ENCODE peak calls at places on chromosomes 16 and 17, in nine cellular contexts. One of them, this sample, is unnamed.

GRCh38 chr17:55420067-55420775 is 1.4 kb downstream of the MMD start:
- DNase-seq in LoVo: no peak
- DNase-seq in posterior cingulate gyrus: no peak
- DNase-seq in SJSA1: no peak
- DNase-seq in T-helper 9 cell: no peak
- DNase-seq in epithelial cell of proximal tubule: no peak
- DNase-seq in activated naive CD4-positive, alpha-beta T cell treated with anti-CD3 and anti-CD28 coated beads, Interleukin-2, amount 10 ng/mL, durations not matched to agents 7 days and 5 days: peak
- DNase-seq in activated T-cell treated with anti-CD3 and anti-CD28 coated beads, Interleukin-2, amount 50 U/mL, for 72 hours: peak
- DNase-seq in frontal cortex: no peak
- DNase-seq in this sample: peak

GRCh38 chr16:386641-387156 is 4.9 kb upstream of the PGAP6 start:
- DNase-seq in posterior cingulate gyrus: no peak
- DNase-seq in LoVo: no peak
- DNase-seq in T-helper 9 cell: no peak
- DNase-seq in activated T-cell treated with anti-CD3 and anti-CD28 coated beads, Interleukin-2, amount 50 U/mL, for 72 hours: no peak
- DNase-seq in SJSA1: no peak
- DNase-seq in frontal cortex: no peak
- DNase-seq in activated naive CD4-positive, alpha-beta T cell treated with anti-CD3 and anti-CD28 coated beads, Interleukin-2, amount 10 ng/mL, durations not matched to agents 7 days and 5 days: no peak
- DNase-seq in epithelial cell of proximal tubule: no peak
- DNase-seq in this sample: no peak

GRCh38 chr17:30597776-30598288 is 120.6 kb downstream of the GOSR1 start:
- DNase-seq in SJSA1: peak
- DNase-seq in activated T-cell treated with anti-CD3 and anti-CD28 coated beads, Interleukin-2, amount 50 U/mL, for 72 hours: no peak
- DNase-seq in frontal cortex: no peak
- DNase-seq in activated naive CD4-positive, alpha-beta T cell treated with anti-CD3 and anti-CD28 coated beads, Interleukin-2, amount 10 ng/mL, durations not matched to agents 7 days and 5 days: no peak
- DNase-seq in T-helper 9 cell: no peak
- DNase-seq in LoVo: no peak
- DNase-seq in epithelial cell of proximal tubule: no peak
- DNase-seq in posterior cingulate gyrus: no peak
- DNase-seq in this sample: no peak

GRCh38 chr16:620700-621525 is 9.9 kb upstream of the WFIKKN1 start:
- DNase-seq in LoVo: no peak
- DNase-seq in T-helper 9 cell: no peak
- DNase-seq in posterior cingulate gyrus: no peak
- DNase-seq in activated T-cell treated with anti-CD3 and anti-CD28 coated beads, Interleukin-2, amount 50 U/mL, for 72 hours: no peak
- DNase-seq in epithelial cell of proximal tubule: no peak
- DNase-seq in SJSA1: no peak
- DNase-seq in activated naive CD4-positive, alpha-beta T cell treated with anti-CD3 and anti-CD28 coated beads, Interleukin-2, amount 10 ng/mL, durations not matched to agents 7 days and 5 days: no peak
- DNase-seq in frontal cortex: no peak
- DNase-seq in this sample: no peak

GRCh38 chr16:15639061-15639568 is 3.8 kb downstream of the MARF1 start:
- DNase-seq in T-helper 9 cell: no peak
- DNase-seq in frontal cortex: no peak
- DNase-seq in LoVo: no peak
- DNase-seq in SJSA1: no peak
- DNase-seq in activated T-cell treated with anti-CD3 and anti-CD28 coated beads, Interleukin-2, amount 50 U/mL, for 72 hours: peak
- DNase-seq in epithelial cell of proximal tubule: no peak
- DNase-seq in activated naive CD4-positive, alpha-beta T cell treated with anti-CD3 and anti-CD28 coated beads, Interleukin-2, amount 10 ng/mL, durations not matched to agents 7 days and 5 days: no peak
- DNase-seq in posterior cingulate gyrus: no peak
- DNase-seq in this sample: peak

GRCh38 chr16:56388209-56388608 is 37.1 kb downstream of the AMFR start:
- DNase-seq in SJSA1: no peak
- DNase-seq in frontal cortex: no peak
- DNase-seq in epithelial cell of proximal tubule: no peak
- DNase-seq in posterior cingulate gyrus: no peak
- DNase-seq in LoVo: no peak
- DNase-seq in activated T-cell treated with anti-CD3 and anti-CD28 coated beads, Interleukin-2, amount 50 U/mL, for 72 hours: no peak
- DNase-seq in activated naive CD4-positive, alpha-beta T cell treated with anti-CD3 and anti-CD28 coated beads, Interleukin-2, amount 10 ng/mL, durations not matched to agents 7 days and 5 days: no peak
- DNase-seq in T-helper 9 cell: no peak
- DNase-seq in this sample: no peak

GRCh38 chr17:520447-521167 is 168.0 kb upstream of the RPH3AL start:
- DNase-seq in activated T-cell treated with anti-CD3 and anti-CD28 coated beads, Interleukin-2, amount 50 U/mL, for 72 hours: no peak
- DNase-seq in LoVo: no peak
- DNase-seq in epithelial cell of proximal tubule: no peak
- DNase-seq in SJSA1: peak
- DNase-seq in T-helper 9 cell: no peak
- DNase-seq in posterior cingulate gyrus: no peak
- DNase-seq in activated naive CD4-positive, alpha-beta T cell treated with anti-CD3 and anti-CD28 coated beads, Interleukin-2, amount 10 ng/mL, durations not matched to agents 7 days and 5 days: no peak
- DNase-seq in frontal cortex: no peak
- DNase-seq in this sample: no peak

GRCh38 chr17:48016112-48016511 is 21.5 kb downstream of the COPZ2 start:
- DNase-seq in SJSA1: no peak
- DNase-seq in T-helper 9 cell: no peak
- DNase-seq in LoVo: no peak
- DNase-seq in posterior cingulate gyrus: no peak
- DNase-seq in frontal cortex: no peak
- DNase-seq in activated naive CD4-positive, alpha-beta T cell treated with anti-CD3 and anti-CD28 coated beads, Interleukin-2, amount 10 ng/mL, durations not matched to agents 7 days and 5 days: no peak
- DNase-seq in epithelial cell of proximal tubule: no peak
- DNase-seq in activated T-cell treated with anti-CD3 and anti-CD28 coated beads, Interleukin-2, amount 50 U/mL, for 72 hours: no peak
- DNase-seq in this sample: no peak

GRCh38 chr16:29770250-29770929 is 7.7 kb upstream of the ZG16 start:
- DNase-seq in activated T-cell treated with anti-CD3 and anti-CD28 coated beads, Interleukin-2, amount 50 U/mL, for 72 hours: no peak
- DNase-seq in SJSA1: no peak
- DNase-seq in LoVo: no peak
- DNase-seq in posterior cingulate gyrus: no peak
- DNase-seq in activated naive CD4-positive, alpha-beta T cell treated with anti-CD3 and anti-CD28 coated beads, Interleukin-2, amount 10 ng/mL, durations not matched to agents 7 days and 5 days: no peak
- DNase-seq in epithelial cell of proximal tubule: no peak
- DNase-seq in T-helper 9 cell: no peak
- DNase-seq in frontal cortex: no peak
- DNase-seq in this sample: no peak

GRCh38 chr17:63685021-63685420 is 14.9 kb downstream of the LIMD2 start:
- DNase-seq in epithelial cell of proximal tubule: no peak
- DNase-seq in T-helper 9 cell: no peak
- DNase-seq in SJSA1: no peak
- DNase-seq in activated T-cell treated with anti-CD3 and anti-CD28 coated beads, Interleukin-2, amount 50 U/mL, for 72 hours: no peak
- DNase-seq in frontal cortex: no peak
- DNase-seq in posterior cingulate gyrus: no peak
- DNase-seq in activated naive CD4-positive, alpha-beta T cell treated with anti-CD3 and anti-CD28 coated beads, Interleukin-2, amount 10 ng/mL, durations not matched to agents 7 days and 5 days: no peak
- DNase-seq in LoVo: no peak
- DNase-seq in this sample: no peak

GRCh38 chr17:72456026-72456569 is 335.3 kb downstream of the SOX9 start:
- DNase-seq in activated T-cell treated with anti-CD3 and anti-CD28 coated beads, Interleukin-2, amount 50 U/mL, for 72 hours: no peak
- DNase-seq in LoVo: peak
- DNase-seq in posterior cingulate gyrus: no peak
- DNase-seq in epithelial cell of proximal tubule: peak
- DNase-seq in frontal cortex: no peak
- DNase-seq in activated naive CD4-positive, alpha-beta T cell treated with anti-CD3 and anti-CD28 coated beads, Interleukin-2, amount 10 ng/mL, durations not matched to agents 7 days and 5 days: no peak
- DNase-seq in SJSA1: peak
- DNase-seq in T-helper 9 cell: no peak
- DNase-seq in this sample: no peak

GRCh38 chr17:49450181-49450580 is 35.5 kb upstream of the PHB1 start:
- DNase-seq in frontal cortex: no peak
- DNase-seq in SJSA1: no peak
- DNase-seq in activated naive CD4-positive, alpha-beta T cell treated with anti-CD3 and anti-CD28 coated beads, Interleukin-2, amount 10 ng/mL, durations not matched to agents 7 days and 5 days: no peak
- DNase-seq in T-helper 9 cell: no peak
- DNase-seq in epithelial cell of proximal tubule: no peak
- DNase-seq in LoVo: no peak
- DNase-seq in activated T-cell treated with anti-CD3 and anti-CD28 coated beads, Interleukin-2, amount 50 U/mL, for 72 hours: no peak
- DNase-seq in posterior cingulate gyrus: no peak
- DNase-seq in this sample: no peak

GRCh38 chr17:81347437-81347836 is 47.8 kb upstream of the BAHCC1 start:
- DNase-seq in epithelial cell of proximal tubule: no peak
- DNase-seq in SJSA1: no peak
- DNase-seq in activated naive CD4-positive, alpha-beta T cell treated with anti-CD3 and anti-CD28 coated beads, Interleukin-2, amount 10 ng/mL, durations not matched to agents 7 days and 5 days: no peak
- DNase-seq in LoVo: no peak
- DNase-seq in activated T-cell treated with anti-CD3 and anti-CD28 coated beads, Interleukin-2, amount 50 U/mL, for 72 hours: no peak
- DNase-seq in T-helper 9 cell: no peak
- DNase-seq in frontal cortex: no peak
- DNase-seq in posterior cingulate gyrus: no peak
- DNase-seq in this sample: no peak

GRCh38 chr17:71516149-71516548 is 604.7 kb upstream of the SOX9 start:
- DNase-seq in LoVo: no peak
- DNase-seq in epithelial cell of proximal tubule: no peak
- DNase-seq in SJSA1: no peak
- DNase-seq in activated naive CD4-positive, alpha-beta T cell treated with anti-CD3 and anti-CD28 coated beads, Interleukin-2, amount 10 ng/mL, durations not matched to agents 7 days and 5 days: no peak
- DNase-seq in T-helper 9 cell: no peak
- DNase-seq in activated T-cell treated with anti-CD3 and anti-CD28 coated beads, Interleukin-2, amount 50 U/mL, for 72 hours: no peak
- DNase-seq in posterior cingulate gyrus: no peak
- DNase-seq in frontal cortex: no peak
- DNase-seq in this sample: no peak

GRCh38 chr16:83212301-83212841 is 585.6 kb downstream of the CDH13 start:
- DNase-seq in LoVo: no peak
- DNase-seq in activated T-cell treated with anti-CD3 and anti-CD28 coated beads, Interleukin-2, amount 50 U/mL, for 72 hours: no peak
- DNase-seq in frontal cortex: no peak
- DNase-seq in SJSA1: no peak
- DNase-seq in T-helper 9 cell: no peak
- DNase-seq in activated naive CD4-positive, alpha-beta T cell treated with anti-CD3 and anti-CD28 coated beads, Interleukin-2, amount 10 ng/mL, durations not matched to agents 7 days and 5 days: no peak
- DNase-seq in posterior cingulate gyrus: no peak
- DNase-seq in epithelial cell of proximal tubule: no peak
- DNase-seq in this sample: no peak

GRCh38 chr17:77366558-77367245 is 225.9 kb downstream of the SEC14L1 start:
- DNase-seq in epithelial cell of proximal tubule: no peak
- DNase-seq in activated T-cell treated with anti-CD3 and anti-CD28 coated beads, Interleukin-2, amount 50 U/mL, for 72 hours: no peak
- DNase-seq in frontal cortex: no peak
- DNase-seq in LoVo: no peak
- DNase-seq in SJSA1: peak
- DNase-seq in posterior cingulate gyrus: no peak
- DNase-seq in activated naive CD4-positive, alpha-beta T cell treated with anti-CD3 and anti-CD28 coated beads, Interleukin-2, amount 10 ng/mL, durations not matched to agents 7 days and 5 days: no peak
- DNase-seq in T-helper 9 cell: no peak
- DNase-seq in this sample: peak

GRCh38 chr17:58344791-58345157 is 7.2 kb downstream of the SUPT4H1 start:
- DNase-seq in posterior cingulate gyrus: no peak
- DNase-seq in activated naive CD4-positive, alpha-beta T cell treated with anti-CD3 and anti-CD28 coated beads, Interleukin-2, amount 10 ng/mL, durations not matched to agents 7 days and 5 days: peak
- DNase-seq in frontal cortex: no peak
- DNase-seq in LoVo: no peak
- DNase-seq in epithelial cell of proximal tubule: no peak
- DNase-seq in SJSA1: no peak
- DNase-seq in T-helper 9 cell: peak
- DNase-seq in activated T-cell treated with anti-CD3 and anti-CD28 coated beads, Interleukin-2, amount 50 U/mL, for 72 hours: peak
- DNase-seq in this sample: peak

GRCh38 chr17:15431201-15431600 is 36.2 kb downstream of the CDRT4 start:
- DNase-seq in activated T-cell treated with anti-CD3 and anti-CD28 coated beads, Interleukin-2, amount 50 U/mL, for 72 hours: no peak
- DNase-seq in SJSA1: no peak
- DNase-seq in posterior cingulate gyrus: no peak
- DNase-seq in T-helper 9 cell: no peak
- DNase-seq in frontal cortex: no peak
- DNase-seq in LoVo: no peak
- DNase-seq in epithelial cell of proximal tubule: no peak
- DNase-seq in activated naive CD4-positive, alpha-beta T cell treated with anti-CD3 and anti-CD28 coated beads, Interleukin-2, amount 10 ng/mL, durations not matched to agents 7 days and 5 days: no peak
- DNase-seq in this sample: no peak

GRCh38 chr16:29968205-29968604 is 5.5 kb upstream of the TAOK2 start:
- DNase-seq in epithelial cell of proximal tubule: no peak
- DNase-seq in LoVo: no peak
- DNase-seq in frontal cortex: no peak
- DNase-seq in T-helper 9 cell: no peak
- DNase-seq in posterior cingulate gyrus: no peak
- DNase-seq in activated naive CD4-positive, alpha-beta T cell treated with anti-CD3 and anti-CD28 coated beads, Interleukin-2, amount 10 ng/mL, durations not matched to agents 7 days and 5 days: no peak
- DNase-seq in SJSA1: no peak
- DNase-seq in activated T-cell treated with anti-CD3 and anti-CD28 coated beads, Interleukin-2, amount 50 U/mL, for 72 hours: no peak
- DNase-seq in this sample: no peak

GRCh38 chr16:30741461-30741914 is 6.7 kb upstream of the PHKG2 start:
- DNase-seq in SJSA1: peak
- DNase-seq in LoVo: no peak
- DNase-seq in frontal cortex: no peak
- DNase-seq in posterior cingulate gyrus: no peak
- DNase-seq in activated naive CD4-positive, alpha-beta T cell treated with anti-CD3 and anti-CD28 coated beads, Interleukin-2, amount 10 ng/mL, durations not matched to agents 7 days and 5 days: no peak
- DNase-seq in activated T-cell treated with anti-CD3 and anti-CD28 coated beads, Interleukin-2, amount 50 U/mL, for 72 hours: no peak
- DNase-seq in T-helper 9 cell: no peak
- DNase-seq in epithelial cell of proximal tubule: peak
- DNase-seq in this sample: no peak

GRCh38 chr16:23858496-23859062 is 22.8 kb downstream of the PRKCB start:
- DNase-seq in posterior cingulate gyrus: no peak
- DNase-seq in activated T-cell treated with anti-CD3 and anti-CD28 coated beads, Interleukin-2, amount 50 U/mL, for 72 hours: no peak
- DNase-seq in LoVo: no peak
- DNase-seq in activated naive CD4-positive, alpha-beta T cell treated with anti-CD3 and anti-CD28 coated beads, Interleukin-2, amount 10 ng/mL, durations not matched to agents 7 days and 5 days: no peak
- DNase-seq in T-helper 9 cell: no peak
- DNase-seq in SJSA1: no peak
- DNase-seq in epithelial cell of proximal tubule: no peak
- DNase-seq in frontal cortex: no peak
- DNase-seq in this sample: no peak

GRCh38 chr17:37742762-37743611 is 1.9 kb downstream of the HNF1B start:
- DNase-seq in posterior cingulate gyrus: no peak
- DNase-seq in activated T-cell treated with anti-CD3 and anti-CD28 coated beads, Interleukin-2, amount 50 U/mL, for 72 hours: peak
- DNase-seq in SJSA1: no peak
- DNase-seq in activated naive CD4-positive, alpha-beta T cell treated with anti-CD3 and anti-CD28 coated beads, Interleukin-2, amount 10 ng/mL, durations not matched to agents 7 days and 5 days: no peak
- DNase-seq in epithelial cell of proximal tubule: no peak
- DNase-seq in LoVo: no peak
- DNase-seq in frontal cortex: no peak
- DNase-seq in T-helper 9 cell: no peak
- DNase-seq in this sample: peak

GRCh38 chr16:65660390-65660789 is 538.5 kb upstream of the CDH11 start:
- DNase-seq in T-helper 9 cell: no peak
- DNase-seq in activated T-cell treated with anti-CD3 and anti-CD28 coated beads, Interleukin-2, amount 50 U/mL, for 72 hours: no peak
- DNase-seq in frontal cortex: no peak
- DNase-seq in activated naive CD4-positive, alpha-beta T cell treated with anti-CD3 and anti-CD28 coated beads, Interleukin-2, amount 10 ng/mL, durations not matched to agents 7 days and 5 days: no peak
- DNase-seq in posterior cingulate gyrus: no peak
- DNase-seq in epithelial cell of proximal tubule: no peak
- DNase-seq in LoVo: peak
- DNase-seq in SJSA1: no peak
- DNase-seq in this sample: no peak

GRCh38 chr17:73976676-73977521 is 226.6 kb upstream of the RPL38 start:
- DNase-seq in activated naive CD4-positive, alpha-beta T cell treated with anti-CD3 and anti-CD28 coated beads, Interleukin-2, amount 10 ng/mL, durations not matched to agents 7 days and 5 days: no peak
- DNase-seq in SJSA1: no peak
- DNase-seq in posterior cingulate gyrus: no peak
- DNase-seq in frontal cortex: no peak
- DNase-seq in activated T-cell treated with anti-CD3 and anti-CD28 coated beads, Interleukin-2, amount 50 U/mL, for 72 hours: no peak
- DNase-seq in T-helper 9 cell: no peak
- DNase-seq in epithelial cell of proximal tubule: no peak
- DNase-seq in LoVo: no peak
- DNase-seq in this sample: no peak

GRCh38 chr17:37342589-37342988 is 33.2 kb upstream of the C17orf78 start:
- DNase-seq in activated T-cell treated with anti-CD3 and anti-CD28 coated beads, Interleukin-2, amount 50 U/mL, for 72 hours: no peak
- DNase-seq in SJSA1: no peak
- DNase-seq in epithelial cell of proximal tubule: no peak
- DNase-seq in LoVo: no peak
- DNase-seq in T-helper 9 cell: no peak
- DNase-seq in posterior cingulate gyrus: no peak
- DNase-seq in frontal cortex: no peak
- DNase-seq in activated naive CD4-positive, alpha-beta T cell treated with anti-CD3 and anti-CD28 coated beads, Interleukin-2, amount 10 ng/mL, durations not matched to agents 7 days and 5 days: no peak
- DNase-seq in this sample: no peak

GRCh38 chr17:17819561-17819995 is 17.2 kb downstream of the SREBF1 start:
- DNase-seq in activated T-cell treated with anti-CD3 and anti-CD28 coated beads, Interleukin-2, amount 50 U/mL, for 72 hours: peak
- DNase-seq in LoVo: peak
- DNase-seq in activated naive CD4-positive, alpha-beta T cell treated with anti-CD3 and anti-CD28 coated beads, Interleukin-2, amount 10 ng/mL, durations not matched to agents 7 days and 5 days: peak
- DNase-seq in T-helper 9 cell: peak
- DNase-seq in epithelial cell of proximal tubule: peak
- DNase-seq in SJSA1: no peak
- DNase-seq in posterior cingulate gyrus: no peak
- DNase-seq in frontal cortex: peak
- DNase-seq in this sample: peak

GRCh38 chr16:28904363-28904762 is 20.7 kb downstream of the RABEP2 start:
- DNase-seq in posterior cingulate gyrus: no peak
- DNase-seq in activated naive CD4-positive, alpha-beta T cell treated with anti-CD3 and anti-CD28 coated beads, Interleukin-2, amount 10 ng/mL, durations not matched to agents 7 days and 5 days: no peak
- DNase-seq in epithelial cell of proximal tubule: no peak
- DNase-seq in SJSA1: no peak
- DNase-seq in LoVo: no peak
- DNase-seq in activated T-cell treated with anti-CD3 and anti-CD28 coated beads, Interleukin-2, amount 50 U/mL, for 72 hours: no peak
- DNase-seq in T-helper 9 cell: no peak
- DNase-seq in frontal cortex: no peak
- DNase-seq in this sample: no peak

GRCh38 chr17:77634710-77635109 is 323.8 kb upstream of the TNRC6C start:
- DNase-seq in activated T-cell treated with anti-CD3 and anti-CD28 coated beads, Interleukin-2, amount 50 U/mL, for 72 hours: peak
- DNase-seq in frontal cortex: no peak
- DNase-seq in epithelial cell of proximal tubule: no peak
- DNase-seq in activated naive CD4-positive, alpha-beta T cell treated with anti-CD3 and anti-CD28 coated beads, Interleukin-2, amount 10 ng/mL, durations not matched to agents 7 days and 5 days: no peak
- DNase-seq in SJSA1: no peak
- DNase-seq in T-helper 9 cell: no peak
- DNase-seq in LoVo: no peak
- DNase-seq in posterior cingulate gyrus: no peak
- DNase-seq in this sample: peak

GRCh38 chr16:27199747-27200146 is 3.6 kb upstream of the KDM8 start:
- DNase-seq in T-helper 9 cell: no peak
- DNase-seq in frontal cortex: no peak
- DNase-seq in SJSA1: peak
- DNase-seq in activated T-cell treated with anti-CD3 and anti-CD28 coated beads, Interleukin-2, amount 50 U/mL, for 72 hours: peak
- DNase-seq in LoVo: no peak
- DNase-seq in epithelial cell of proximal tubule: no peak
- DNase-seq in posterior cingulate gyrus: no peak
- DNase-seq in activated naive CD4-positive, alpha-beta T cell treated with anti-CD3 and anti-CD28 coated beads, Interleukin-2, amount 10 ng/mL, durations not matched to agents 7 days and 5 days: peak
- DNase-seq in this sample: peak

GRCh38 chr17:21289902-21290571 is 5.5 kb downstream of the MAP2K3 start:
- DNase-seq in posterior cingulate gyrus: no peak
- DNase-seq in T-helper 9 cell: no peak
- DNase-seq in epithelial cell of proximal tubule: no peak
- DNase-seq in SJSA1: no peak
- DNase-seq in activated naive CD4-positive, alpha-beta T cell treated with anti-CD3 and anti-CD28 coated beads, Interleukin-2, amount 10 ng/mL, durations not matched to agents 7 days and 5 days: no peak
- DNase-seq in LoVo: no peak
- DNase-seq in activated T-cell treated with anti-CD3 and anti-CD28 coated beads, Interleukin-2, amount 50 U/mL, for 72 hours: no peak
- DNase-seq in frontal cortex: no peak
- DNase-seq in this sample: no peak

GRCh38 chr17:6386041-6386630 is 48.8 kb downstream of the AIPL1 start:
- DNase-seq in frontal cortex: no peak
- DNase-seq in LoVo: no peak
- DNase-seq in T-helper 9 cell: no peak
- DNase-seq in activated naive CD4-positive, alpha-beta T cell treated with anti-CD3 and anti-CD28 coated beads, Interleukin-2, amount 10 ng/mL, durations not matched to agents 7 days and 5 days: no peak
- DNase-seq in epithelial cell of proximal tubule: no peak
- DNase-seq in activated T-cell treated with anti-CD3 and anti-CD28 coated beads, Interleukin-2, amount 50 U/mL, for 72 hours: no peak
- DNase-seq in posterior cingulate gyrus: no peak
- DNase-seq in SJSA1: no peak
- DNase-seq in this sample: peak

This sample was measured in activated CD8-positive, alpha-beta T cell treated with anti-CD3 and anti-CD28 coated beads for 36 hours.